ENCODE peak calls at places on chromosomes 13 and 19, in seven cellular contexts. One of them, this sample, is unnamed.

GRCh38 chr19:42316223-42317211 is 3.4 kb downstream of the TMEM145 start:
- DNase-seq in tibial artery: no peak
- DNase-seq in A549: no peak
- DNase-seq in heart right ventricle: no peak
- DNase-seq in choroid plexus epithelial cell: peak
- DNase-seq in IMR-90: peak
- DNase-seq in fibroblast of the aortic adventitia: no peak
- DNase-seq in this sample: peak

GRCh38 chr13:32751340-32751739 is 165.1 kb downstream of the PDS5B start:
- DNase-seq in tibial artery: no peak
- DNase-seq in A549: no peak
- DNase-seq in heart right ventricle: no peak
- DNase-seq in choroid plexus epithelial cell: no peak
- DNase-seq in IMR-90: no peak
- DNase-seq in fibroblast of the aortic adventitia: no peak
- DNase-seq in this sample: no peak

GRCh38 chr19:3538258-3538929 is 580 bp upstream of the TEKTIP1 start:
- DNase-seq in tibial artery: no peak
- DNase-seq in A549: no peak
- DNase-seq in heart right ventricle: no peak
- DNase-seq in choroid plexus epithelial cell: no peak
- DNase-seq in IMR-90: no peak
- DNase-seq in fibroblast of the aortic adventitia: no peak
- DNase-seq in this sample: no peak

GRCh38 chr13:66407159-66407558 is 823.0 kb downstream of the PCDH9 start:
- DNase-seq in tibial artery: no peak
- DNase-seq in A549: no peak
- DNase-seq in heart right ventricle: no peak
- DNase-seq in choroid plexus epithelial cell: peak
- DNase-seq in IMR-90: no peak
- DNase-seq in fibroblast of the aortic adventitia: no peak
- DNase-seq in this sample: no peak

GRCh38 chr13:20495087-20496023 is 30.3 kb downstream of the CRYL1 start:
- DNase-seq in tibial artery: peak
- DNase-seq in A549: peak
- DNase-seq in heart right ventricle: no peak
- DNase-seq in choroid plexus epithelial cell: peak
- DNase-seq in IMR-90: peak
- DNase-seq in fibroblast of the aortic adventitia: peak
- DNase-seq in this sample: peak

GRCh38 chr13:108214511-108215383 is 589 bp downstream of the LIG4 start:
- DNase-seq in tibial artery: no peak
- DNase-seq in A549: no peak
- DNase-seq in heart right ventricle: peak
- DNase-seq in choroid plexus epithelial cell: peak
- DNase-seq in IMR-90: no peak
- DNase-seq in fibroblast of the aortic adventitia: no peak
- DNase-seq in this sample: no peak

GRCh38 chr13:21557995-21558394 is 46.0 kb downstream of the MICU2 start:
- DNase-seq in tibial artery: no peak
- DNase-seq in A549: peak
- DNase-seq in heart right ventricle: no peak
- DNase-seq in choroid plexus epithelial cell: peak
- DNase-seq in IMR-90: no peak
- DNase-seq in fibroblast of the aortic adventitia: no peak
- DNase-seq in this sample: no peak

GRCh38 chr13:40672310-40673060 is 6.0 kb upstream of the FOXO1 start:
- DNase-seq in tibial artery: no peak
- DNase-seq in A549: peak
- DNase-seq in heart right ventricle: no peak
- DNase-seq in choroid plexus epithelial cell: peak
- DNase-seq in IMR-90: peak
- DNase-seq in fibroblast of the aortic adventitia: peak
- DNase-seq in this sample: peak

GRCh38 chr13:45295536-45295935 is 45.4 kb downstream of the TPT1 start:
- DNase-seq in tibial artery: no peak
- DNase-seq in A549: no peak
- DNase-seq in heart right ventricle: no peak
- DNase-seq in choroid plexus epithelial cell: peak
- DNase-seq in IMR-90: peak
- DNase-seq in fibroblast of the aortic adventitia: no peak
- DNase-seq in this sample: no peak

DNA sequence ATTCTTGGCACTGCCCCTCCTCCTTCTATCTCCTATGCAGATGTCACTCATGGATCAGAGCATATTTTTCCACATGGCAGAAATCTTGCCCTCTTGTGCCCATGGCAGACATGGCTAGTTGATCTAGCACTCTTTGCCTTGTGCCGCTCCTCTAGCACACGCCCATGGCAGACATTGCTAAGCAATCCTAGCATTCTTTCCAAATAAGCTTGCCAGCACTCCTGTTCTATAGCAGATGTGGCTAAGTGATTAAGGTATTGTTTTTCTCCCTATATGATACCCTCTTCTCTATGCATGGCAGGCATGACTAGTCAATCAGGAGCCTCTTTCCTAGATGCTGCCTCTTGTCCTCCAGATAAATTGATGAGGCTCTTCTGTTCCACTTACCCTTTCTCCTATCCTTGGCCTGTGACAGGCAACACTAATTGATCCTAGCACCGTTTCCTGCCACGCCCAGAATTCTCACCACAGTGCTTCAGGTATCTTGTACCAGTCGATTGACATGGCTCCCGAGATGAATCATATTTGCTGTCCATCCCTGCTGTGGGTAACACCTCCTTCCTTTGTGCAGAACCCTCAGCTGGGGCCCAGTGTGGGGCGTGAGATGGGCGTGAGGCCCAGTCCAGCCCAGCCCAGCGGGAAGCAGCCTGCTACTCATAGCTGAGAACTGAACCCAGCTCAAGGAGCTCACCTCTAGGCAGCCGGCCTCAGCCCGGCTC is 26.9 kb downstream of the TMED1 start:
- DNase-seq in tibial artery: no peak
- DNase-seq in A549: no peak
- DNase-seq in heart right ventricle: no peak
- DNase-seq in choroid plexus epithelial cell: peak
- DNase-seq in IMR-90: peak
- DNase-seq in fibroblast of the aortic adventitia: peak
- DNase-seq in this sample: peak
- H3K4me3 ChIP-seq in tibial artery: no peak
- H3K4me3 ChIP-seq in A549: no peak
- H3K4me3 ChIP-seq in heart right ventricle: no peak
- H3K4me3 ChIP-seq in choroid plexus epithelial cell: no peak
- H3K4me3 ChIP-seq in IMR-90: no peak
- H3K4me3 ChIP-seq in fibroblast of the aortic adventitia: no peak
- H3K4me3 ChIP-seq in this sample: no peak

GRCh38 chr13:30904043-30904442 is 2.0 kb upstream of the MEDAG start:
- DNase-seq in tibial artery: no peak
- DNase-seq in A549: no peak
- DNase-seq in heart right ventricle: no peak
- DNase-seq in choroid plexus epithelial cell: peak
- DNase-seq in IMR-90: peak
- DNase-seq in fibroblast of the aortic adventitia: peak
- DNase-seq in this sample: no peak

GRCh38 chr13:30907167-30907761 is 1.2 kb downstream of the MEDAG start:
- DNase-seq in tibial artery: no peak
- DNase-seq in A549: no peak
- DNase-seq in heart right ventricle: no peak
- DNase-seq in choroid plexus epithelial cell: peak
- DNase-seq in IMR-90: peak
- DNase-seq in fibroblast of the aortic adventitia: peak
- DNase-seq in this sample: peak

GRCh38 chr13:30908416-30908980 is 2.4 kb downstream of the MEDAG start:
- DNase-seq in tibial artery: peak
- DNase-seq in A549: no peak
- DNase-seq in heart right ventricle: peak
- DNase-seq in choroid plexus epithelial cell: peak
- DNase-seq in IMR-90: peak
- DNase-seq in fibroblast of the aortic adventitia: peak
- DNase-seq in this sample: no peak

GRCh38 chr13:30905932-30906383 is at the start of gene MEDAG:
- DNase-seq in tibial artery: peak
- DNase-seq in A549: no peak
- DNase-seq in heart right ventricle: peak
- DNase-seq in choroid plexus epithelial cell: peak
- DNase-seq in IMR-90: peak
- DNase-seq in fibroblast of the aortic adventitia: peak
- DNase-seq in this sample: peak

DNA sequence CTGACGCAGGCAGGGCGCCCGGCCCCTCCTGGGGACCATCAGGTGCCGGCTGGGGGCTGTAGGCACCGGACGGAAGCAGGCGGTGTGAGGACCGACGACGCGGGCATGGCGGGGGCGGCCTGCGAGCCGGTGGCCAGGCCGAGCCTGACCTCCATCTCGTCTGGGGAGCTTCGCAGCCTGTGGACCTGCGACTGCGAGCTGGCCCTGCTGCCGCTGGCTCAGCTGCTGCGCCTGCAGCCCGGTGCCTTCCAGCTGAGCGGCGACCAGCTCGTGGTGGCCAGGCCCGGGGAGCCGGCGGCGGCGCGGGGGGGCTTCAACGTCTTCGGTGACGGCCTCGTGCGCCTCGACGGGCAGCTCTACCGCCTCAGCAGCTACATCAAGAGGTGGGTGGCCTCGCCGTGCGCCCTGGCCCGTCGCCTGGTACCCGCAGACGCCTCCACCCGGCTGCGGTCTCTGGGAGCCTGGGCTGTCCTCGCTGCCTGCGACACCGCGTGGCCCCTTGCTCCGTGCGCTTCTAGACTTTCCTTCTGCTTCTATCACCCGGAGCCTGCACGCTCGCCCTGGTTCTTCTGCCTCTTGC is 430 bp downstream of the MEDAG start:
- DNase-seq in tibial artery: no peak
- DNase-seq in A549: no peak
- DNase-seq in heart right ventricle: peak
- DNase-seq in choroid plexus epithelial cell: peak
- DNase-seq in IMR-90: no peak
- DNase-seq in fibroblast of the aortic adventitia: peak
- DNase-seq in this sample: no peak
- H3K4me3 ChIP-seq in tibial artery: peak
- H3K4me3 ChIP-seq in A549: peak
- H3K4me3 ChIP-seq in heart right ventricle: peak
- H3K4me3 ChIP-seq in choroid plexus epithelial cell: peak
- H3K4me3 ChIP-seq in IMR-90: no peak
- H3K4me3 ChIP-seq in fibroblast of the aortic adventitia: peak
- H3K4me3 ChIP-seq in this sample: no peak

DNA sequence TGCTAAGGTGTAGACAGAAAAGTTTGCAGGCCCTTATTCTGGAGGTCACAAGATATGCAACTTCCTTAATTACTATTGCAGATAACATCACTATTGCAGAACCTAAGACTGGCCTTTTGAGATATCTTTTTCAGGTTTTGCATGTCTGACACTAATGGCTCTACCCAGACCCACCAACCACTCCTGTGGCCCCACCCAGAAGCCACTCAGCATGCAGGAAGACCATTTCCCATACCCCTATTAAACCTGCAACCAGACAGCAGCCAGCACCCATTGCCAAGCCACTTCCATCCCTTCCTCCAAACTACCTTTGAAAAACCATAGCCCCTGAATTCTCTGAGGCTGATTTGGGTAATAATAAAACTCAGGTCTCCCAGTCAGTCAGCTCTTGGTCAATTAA is 297.6 kb downstream of the SLITRK6 start:
- DNase-seq in tibial artery: no peak
- DNase-seq in A549: no peak
- DNase-seq in heart right ventricle: no peak
- DNase-seq in choroid plexus epithelial cell: no peak
- DNase-seq in IMR-90: no peak
- DNase-seq in fibroblast of the aortic adventitia: no peak
- DNase-seq in this sample: no peak
- H3K4me3 ChIP-seq in tibial artery: no peak
- H3K4me3 ChIP-seq in A549: no peak
- H3K4me3 ChIP-seq in heart right ventricle: no peak
- H3K4me3 ChIP-seq in choroid plexus epithelial cell: no peak
- H3K4me3 ChIP-seq in IMR-90: no peak
- H3K4me3 ChIP-seq in fibroblast of the aortic adventitia: no peak
- H3K4me3 ChIP-seq in this sample: no peak

GRCh38 chr13:111062305-111062704 is 52.8 kb upstream of the ARHGEF7 start:
- DNase-seq in tibial artery: no peak
- DNase-seq in A549: no peak
- DNase-seq in heart right ventricle: no peak
- DNase-seq in choroid plexus epithelial cell: no peak
- DNase-seq in IMR-90: no peak
- DNase-seq in fibroblast of the aortic adventitia: no peak
- DNase-seq in this sample: no peak

GRCh38 chr13:111066544-111066943 is 48.6 kb upstream of the ARHGEF7 start:
- DNase-seq in tibial artery: no peak
- DNase-seq in A549: no peak
- DNase-seq in heart right ventricle: no peak
- DNase-seq in choroid plexus epithelial cell: peak
- DNase-seq in IMR-90: no peak
- DNase-seq in fibroblast of the aortic adventitia: no peak
- DNase-seq in this sample: no peak

GRCh38 chr13:111064661-111065060 is 50.4 kb upstream of the ARHGEF7 start:
- DNase-seq in tibial artery: no peak
- DNase-seq in A549: no peak
- DNase-seq in heart right ventricle: no peak
- DNase-seq in choroid plexus epithelial cell: no peak
- DNase-seq in IMR-90: no peak
- DNase-seq in fibroblast of the aortic adventitia: no peak
- DNase-seq in this sample: no peak

GRCh38 chr13:111065698-111066097 is 49.4 kb upstream of the ARHGEF7 start:
- DNase-seq in tibial artery: no peak
- DNase-seq in A549: no peak
- DNase-seq in heart right ventricle: no peak
- DNase-seq in choroid plexus epithelial cell: no peak
- DNase-seq in IMR-90: no peak
- DNase-seq in fibroblast of the aortic adventitia: no peak
- DNase-seq in this sample: no peak

GRCh38 chr13:111068009-111068350 is 47.1 kb upstream of the ARHGEF7 start:
- DNase-seq in tibial artery: no peak
- DNase-seq in A549: no peak
- DNase-seq in heart right ventricle: no peak
- DNase-seq in choroid plexus epithelial cell: no peak
- DNase-seq in IMR-90: no peak
- DNase-seq in fibroblast of the aortic adventitia: no peak
- DNase-seq in this sample: no peak
- H3K4me3 ChIP-seq in tibial artery: no peak
- H3K4me3 ChIP-seq in A549: peak
- H3K4me3 ChIP-seq in heart right ventricle: no peak
- H3K4me3 ChIP-seq in choroid plexus epithelial cell: no peak
- H3K4me3 ChIP-seq in IMR-90: no peak
- H3K4me3 ChIP-seq in fibroblast of the aortic adventitia: no peak
- H3K4me3 ChIP-seq in this sample: no peak

GRCh38 chr19:8401981-8402411 is 11.1 kb upstream of the MARCHF2 start:
- DNase-seq in tibial artery: no peak
- DNase-seq in A549: no peak
- DNase-seq in heart right ventricle: no peak
- DNase-seq in choroid plexus epithelial cell: no peak
- DNase-seq in IMR-90: no peak
- DNase-seq in fibroblast of the aortic adventitia: no peak
- DNase-seq in this sample: no peak
- H3K4me3 ChIP-seq in tibial artery: no peak
- H3K4me3 ChIP-seq in A549: no peak
- H3K4me3 ChIP-seq in heart right ventricle: no peak
- H3K4me3 ChIP-seq in choroid plexus epithelial cell: no peak
- H3K4me3 ChIP-seq in IMR-90: no peak
- H3K4me3 ChIP-seq in fibroblast of the aortic adventitia: no peak
- H3K4me3 ChIP-seq in this sample: no peak

This sample was measured in foreskin fibroblast.